ENCODE peak calls at places on chromosomes 11 and 22, in four cellular contexts. N is breast epithelium; L is stimulated activated CD4-positive, alpha-beta T cell treated with anti-CD3 and anti-CD28 coated beads, TNF-alpha, amount 100 ng/mL, for 4 hours; M is IMR-90. E is an unnamed sample.

GRCh38 chr11:124467376-124468061 is 22.0 kb upstream of the OR8B8 start:
- DNase-seq in N (no peak), M (peak; percentile 2), L (no peak), E (no peak)

GRCh38 chr22:44398791-44399190 is 86.0 kb upstream of the SHISAL1 start:
- DNase-seq in L (no peak), M (no peak), N (no peak), E (no peak)

GRCh38 chr11:3171931-3172560 is 6.9 kb upstream of the OSBPL5 start:
- DNase-seq in M (no peak), N (no peak), L (no peak), E (no peak)

GRCh38 chr11:60870276-60870675 is 2.9 kb downstream of the ZP1 start:
- DNase-seq in N (no peak), M (no peak), L (no peak), E (no peak)

GRCh38 chr11:115939104-115939503 is 434.9 kb upstream of the CADM1 start:
- DNase-seq in M (peak; percentile 71), L (no peak), N (no peak), E (no peak)

GRCh38 chr11:94525933-94526332 is 13.7 kb downstream of the C11orf97 start:
- DNase-seq in N (peak; percentile 67), L (no peak), M (peak; percentile 74), E (peak; percentile 16)

GRCh38 chr22:48318575-48319320 is 1508.9 kb downstream of the BRD1 start:
- DNase-seq in L (no peak), M (no peak), N (peak; percentile 45), E (no peak)

GRCh38 chr11:9568854-9569587 is 4.4 kb upstream of the WEE1 start:
- DNase-seq in N (peak; percentile 82), L (no peak), M (peak; percentile 89), E (peak; percentile 98)

GRCh38 chr11:11384829-11385228 is 31.8 kb upstream of the CSNK2A3 start:
- DNase-seq in L (no peak), N (no peak), M (no peak), E (no peak)

GRCh38 chr11:379205-380094 is 10.2 kb downstream of the B4GALNT4 start:
- DNase-seq in M (no peak), N (no peak), L (no peak), E (no peak)

GRCh38 chr11:18013790-18014507 is 1.1 kb upstream of the SERGEF start:
- DNase-seq in L (no peak), N (no peak), M (no peak), E (no peak)

GRCh38 chr11:71463331-71464211 is 10.6 kb downstream of the NADSYN1 start:
- DNase-seq in N (no peak), L (no peak), M (no peak), E (no peak)

GRCh38 chr11:96045622-96046456 is 121.9 kb upstream of the MTMR2 start:
- DNase-seq in M (peak; percentile 63), L (no peak), N (peak; percentile 54), E (peak; percentile 51)

GRCh38 chr11:28529046-28529445 is 420.9 kb downstream of the METTL15 start:
- DNase-seq in L (no peak), N (no peak), M (peak; percentile 86), E (no peak)

GRCh38 chr22:39574779-39575551 is 4.4 kb downstream of the CACNA1I start:
- DNase-seq in N (no peak), M (peak; percentile 95), L (no peak), E (peak; percentile 86)

GRCh38 chr11:67268036-67268683 is 1.9 kb downstream of the GRK2 start:
- DNase-seq in M (no peak), L (no peak), N (no peak), E (no peak)

GRCh38 chr11:3605279-3605662 is 36.5 kb downstream of the ART5 start:
- DNase-seq in N (no peak), M (no peak), L (no peak), E (no peak)

GRCh38 chr11:12440565-12440964 is 63.2 kb downstream of the PARVA start:
- DNase-seq in M (no peak), L (no peak), N (no peak), E (no peak)

GRCh38 chr22:29641781-29642355 is 38.4 kb downstream of the NF2 start:
- DNase-seq in L (no peak), M (no peak), N (no peak), E (no peak)

GRCh38 chr11:102276302-102277182 is 40.7 kb upstream of the BIRC3 start:
- DNase-seq in M (peak; percentile 34), N (no peak), L (no peak), E (peak; percentile 9)

E was measured in HFFc6.